ENCODE peak calls at places on chromosomes 13 and 19, in nine cellular contexts. P, Y, C, V, O, M, U, E and T are unnamed samples.

GRCh38 chr13:25911020-25911419 is 140.8 kb downstream of the SHISA2 start:
- DNase-seq in P (no peak), O (no peak), Y (no peak), E (no peak), M (no peak), U (no peak), C (no peak), V (no peak), T (no peak)

GRCh38 chr13:24459234-24459633 is 53.3 kb downstream of the PARP4 start:
- DNase-seq in V (peak; percentile 15), C (no peak), Y (no peak), O (peak; percentile 80), M (no peak), P (peak; percentile 91), U (no peak), E (peak; percentile 93), T (no peak)

GRCh38 chr13:114282143-114282685 is 813 bp downstream of the UPF3A start:
- DNase-seq in C (peak; percentile 42), Y (peak; percentile 44), E (peak; percentile 73), O (peak; percentile 61), M (peak; percentile 27), P (no peak), V (peak; percentile 86), U (no peak), T (no peak)

GRCh38 chr13:71148391-71148790 is 718.6 kb downstream of the DACH1 start:
- DNase-seq in E (no peak), V (no peak), M (no peak), O (no peak), Y (no peak), U (no peak), C (no peak), P (no peak), T (no peak)

GRCh38 chr13:45847554-45848224 is 3.9 kb downstream of the SIAH3 start:
- DNase-seq in C (no peak), U (no peak), V (no peak), O (no peak), Y (peak; percentile 18), E (no peak), P (peak; percentile 29), M (peak; percentile 28), T (peak; percentile 65)

GRCh38 chr13:105778196-105778595 is 757.3 kb downstream of the EFNB2 start:
- DNase-seq in P (peak; percentile 63), O (peak; percentile 1), C (no peak), V (no peak), E (peak; percentile 33), U (peak; percentile 14), Y (no peak), M (no peak), T (no peak)

GRCh38 chr19:16514383-16515019 is 18.3 kb downstream of the C19orf44 start:
- DNase-seq in E (no peak), C (no peak), O (no peak), Y (no peak), P (no peak), U (no peak), M (no peak), V (no peak), T (no peak)

GRCh38 chr13:72662548-72662947 is 64.9 kb downstream of the MZT1 start:
- DNase-seq in U (no peak), V (no peak), E (peak; percentile 15), C (no peak), Y (no peak), P (no peak), O (no peak), M (no peak), T (no peak)

GRCh38 chr19:12858041-12858928 is 20.0 kb downstream of the MAST1 start:
- DNase-seq in C (no peak), E (no peak), V (no peak), U (no peak), P (no peak), Y (no peak), M (no peak), O (no peak), T (no peak)

GRCh38 chr13:24614306-24615080 is 65.7 kb upstream of the ATP12A start:
- DNase-seq in V (no peak), C (no peak), E (no peak), O (no peak), M (no peak), U (no peak), Y (no peak), P (no peak), T (no peak)

GRCh38 chr13:39688699-39689405 is 33.4 kb downstream of the COG6 start:
- DNase-seq in P (peak; percentile 71), Y (no peak), M (no peak), U (no peak), O (peak; percentile 15), V (peak; percentile 16), E (no peak), C (no peak), T (no peak)

GRCh38 chr19:41193420-41194156 is 569 bp downstream of the CYP2S1 start:
- DNase-seq in Y (no peak), U (no peak), C (no peak), E (no peak), P (no peak), M (no peak), V (no peak), O (no peak), T (no peak)

GRCh38 chr13:47480121-47480520 is 521.0 kb downstream of the SUCLA2 start:
- DNase-seq in O (peak; percentile 96), P (peak; percentile 90), Y (no peak), U (peak; percentile 77), V (no peak), M (no peak), C (no peak), E (peak; percentile 95), T (no peak)

GRCh38 chr19:2294377-2295335 is 12.7 kb upstream of the PEAK3 start:
- DNase-seq in C (no peak), M (no peak), U (no peak), Y (no peak), O (peak; percentile 96), V (no peak), E (peak; percentile 55), P (peak; percentile 39), T (no peak)

DNA sequence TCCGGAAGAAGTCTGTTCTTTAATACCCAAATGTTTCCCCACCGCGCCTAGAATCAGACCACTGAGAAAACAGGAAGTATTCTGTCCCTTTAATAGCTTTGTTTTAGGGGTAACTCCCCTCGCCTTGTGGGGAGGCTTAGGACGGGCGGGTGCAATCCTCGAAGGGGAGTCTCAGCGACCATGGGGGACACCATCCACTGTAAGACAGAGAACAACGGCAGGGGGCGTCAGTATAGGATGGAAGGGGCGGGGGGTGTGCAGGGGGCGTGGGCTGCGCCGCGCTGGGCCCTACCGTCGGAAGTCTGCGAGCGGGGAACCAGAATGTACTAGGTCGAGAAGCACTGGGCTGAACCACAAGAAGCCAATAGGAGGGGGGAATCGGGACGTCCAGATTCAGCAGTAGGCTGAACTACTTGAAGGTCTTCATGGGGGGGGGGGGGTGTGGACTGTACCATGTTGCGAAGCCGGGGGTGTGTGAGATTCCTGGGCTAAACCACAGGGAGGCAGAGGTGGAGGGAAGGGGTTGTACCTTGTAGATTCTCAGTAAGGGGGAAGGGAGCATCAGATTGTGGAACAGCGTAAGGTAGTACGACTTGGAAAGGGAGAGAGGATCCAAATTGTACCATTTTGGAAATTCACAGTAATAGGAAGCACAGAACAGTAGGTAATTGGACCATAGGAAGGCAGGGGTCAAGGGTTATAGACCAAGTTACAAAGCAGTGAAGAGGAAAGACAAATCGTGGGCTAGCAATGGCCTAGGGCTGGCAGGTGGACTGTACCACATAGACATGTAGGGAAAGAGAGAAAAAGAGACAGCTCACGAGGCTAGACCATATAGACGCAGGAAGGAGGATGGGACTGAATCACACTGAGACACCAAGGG is 1.0 kb upstream of the DBP start:
- DNase-seq in V (peak; percentile 90), C (peak; percentile 76), E (peak; percentile 97), Y (peak; percentile 88), M (peak; percentile 78), P (peak; percentile 99), U (peak; percentile 93), O (peak; percentile 91), T (peak; percentile 91)
- TF ChIP-seq CTCF in V (peak; percentile 34), C (no peak), E (no peak), Y (no peak), M (no peak), P (peak; percentile 31), U (peak; percentile 24), O (no peak), T (no peak)

GRCh38 chr13:41428155-41428554 is 29.2 kb upstream of the RGCC start:
- DNase-seq in O (no peak), V (peak; percentile 6), U (no peak), M (no peak), C (peak; percentile 16), E (no peak), P (no peak), Y (no peak), T (no peak)
- TF ChIP-seq CTCF in O (peak; percentile 25), V (peak; percentile 18), U (peak; percentile 10), M (no peak), C (peak; percentile 35), E (peak; percentile 59), P (peak; percentile 58), Y (no peak), T (peak; percentile 28)

GRCh38 chr19:39409886-39410619 is 2.4 kb upstream of the PLEKHG2 start:
- DNase-seq in U (no peak), Y (peak; percentile 85), C (peak; percentile 51), E (peak; percentile 91), M (peak; percentile 77), O (peak; percentile 73), P (no peak), V (peak; percentile 90), T (peak; percentile 77)
- TF ChIP-seq CTCF in U (no peak), Y (no peak), C (no peak), E (no peak), M (no peak), O (no peak), P (peak; percentile 14), V (no peak), T (no peak)

GRCh38 chr19:17679526-17680234 is 8.5 kb downstream of the UNC13A start:
- DNase-seq in V (no peak), O (no peak), M (no peak), U (no peak), C (no peak), E (no peak), Y (no peak), P (no peak), T (no peak)

GRCh38 chr19:17673937-17674799 is 14.0 kb downstream of the UNC13A start:
- DNase-seq in M (no peak), Y (no peak), E (no peak), V (no peak), C (no peak), O (no peak), U (no peak), P (no peak), T (no peak)

GRCh38 chr19:17676295-17676694 is 11.9 kb downstream of the UNC13A start:
- DNase-seq in V (no peak), Y (no peak), O (no peak), C (no peak), M (no peak), E (no peak), U (no peak), P (no peak), T (no peak)

GRCh38 chr19:17678836-17679235 is 9.3 kb downstream of the UNC13A start:
- DNase-seq in P (no peak), V (no peak), U (no peak), O (no peak), E (no peak), Y (no peak), C (no peak), M (no peak), T (no peak)

DNA sequence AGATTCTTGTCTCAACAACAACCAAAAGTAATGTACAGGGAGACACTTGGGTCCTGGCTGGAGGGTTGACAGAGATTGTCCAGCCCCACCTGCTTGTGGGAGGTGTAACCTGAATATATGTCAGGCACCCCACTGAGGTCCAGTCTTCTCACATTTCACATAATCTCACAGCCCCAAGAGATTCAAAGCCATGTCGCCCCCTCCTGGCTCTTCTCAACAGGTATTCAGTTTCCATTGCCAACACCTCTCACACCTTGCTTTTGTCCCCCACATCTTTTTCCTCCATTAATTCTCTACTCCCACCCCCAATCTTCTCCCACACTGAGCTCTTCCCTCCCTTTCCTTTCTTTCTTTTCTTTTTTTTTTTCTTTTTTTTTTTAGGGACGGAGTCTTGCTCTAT is 11.2 kb downstream of the UNC13A start:
- DNase-seq in O (no peak), U (peak; percentile 16), Y (no peak), P (peak; percentile 35), E (no peak), M (no peak), V (no peak), C (no peak), T (no peak)
- TF ChIP-seq CTCF in O (no peak), U (peak; percentile 28), Y (no peak), P (peak; percentile 50), E (no peak), M (no peak), V (peak; percentile 51), C (no peak), T (no peak)